ENCODE peak calls at places on chromosomes 4 and X, in eight cellular contexts. J, A, C, S, L, M, T and H are unnamed samples.

GRCh38 chr4:15149842-15150592 is 147.7 kb downstream of the CPEB2 start:
- DNase-seq in J (peak; percentile 92), A (peak; percentile 82), C (peak; percentile 89), S (peak; percentile 51), L (peak; percentile 46), M (peak; percentile 83), T (peak; percentile 38), H (peak; percentile 90)

GRCh38 chrX:66728818-66729271 is 90.0 kb upstream of the EDA2R start:
- DNase-seq in J (peak; percentile 82), A (peak; percentile 49), C (no peak), S (peak; percentile 25), L (peak; percentile 54), M (peak; percentile 71), T (peak; percentile 48), H (peak; percentile 8)

GRCh38 chr4:10056334-10057022 is 35.2 kb upstream of the SLC2A9 start:
- DNase-seq in J (no peak), A (no peak), C (no peak), S (no peak), L (no peak), M (no peak), T (peak; percentile 64), H (peak; percentile 26)

GRCh38 chr4:74838746-74839370 is 44.5 kb upstream of the BTC start:
- DNase-seq in J (no peak), A (no peak), C (no peak), S (no peak), L (no peak), M (peak; percentile 83), T (no peak), H (no peak)

GRCh38 chrX:18026171-18026570 is 165.1 kb upstream of the RAI2 start:
- DNase-seq in J (no peak), A (no peak), C (no peak), S (no peak), L (no peak), M (no peak), T (no peak), H (no peak)

GRCh38 chrX:40922307-40922706 is 162.9 kb upstream of the USP9X start:
- DNase-seq in J (peak; percentile 83), A (no peak), C (no peak), S (no peak), L (no peak), M (peak; percentile 80), T (peak; percentile 48), H (peak; percentile 31)

GRCh38 chrX:1167466-1167865 is 45.0 kb downstream of the CRLF2 start:
- DNase-seq in J (peak; percentile 39), A (no peak), C (no peak), S (no peak), L (no peak), M (no peak), T (no peak), H (no peak)

GRCh38 chrX:97846718-97847237 is 963.1 kb downstream of the RPA4 start:
- DNase-seq in J (no peak), A (no peak), C (no peak), S (no peak), L (no peak), M (no peak), T (no peak), H (no peak)

DNA sequence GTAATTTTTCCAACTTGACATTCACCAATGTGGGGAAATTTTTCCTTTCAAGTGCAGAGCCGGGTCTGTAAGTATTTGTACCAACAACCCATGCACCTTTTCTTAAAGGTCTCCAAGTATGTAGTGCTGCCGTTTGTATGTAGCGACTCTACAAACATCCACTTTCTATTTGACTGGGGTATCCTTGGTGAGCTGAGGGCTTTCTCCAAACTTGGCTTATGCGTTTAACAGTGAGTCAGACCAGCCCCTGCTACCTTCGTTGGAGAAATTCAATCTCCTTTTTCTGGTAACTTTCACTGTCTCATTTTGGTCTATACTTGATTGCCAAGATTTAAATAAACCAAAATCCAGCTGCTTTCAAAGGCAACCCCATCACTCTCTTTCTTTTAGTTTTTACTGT is 34.9 kb downstream of the MGST2 start:
- DNase-seq in J (no peak), A (no peak), C (no peak), S (no peak), L (no peak), M (no peak), T (no peak), H (no peak)
- H3K27me3 ChIP-seq in J (no peaks in the 10 kb centered on the region), A (no peaks in the 10 kb centered on the region), C (no peaks in the 10 kb centered on the region), S (no peaks in the 10 kb centered on the region), L (no peaks in the 10 kb centered on the region), M (no peaks in the 10 kb centered on the region), T (no peaks in the 10 kb centered on the region), H (no peaks in the 10 kb centered on the region)

DNA sequence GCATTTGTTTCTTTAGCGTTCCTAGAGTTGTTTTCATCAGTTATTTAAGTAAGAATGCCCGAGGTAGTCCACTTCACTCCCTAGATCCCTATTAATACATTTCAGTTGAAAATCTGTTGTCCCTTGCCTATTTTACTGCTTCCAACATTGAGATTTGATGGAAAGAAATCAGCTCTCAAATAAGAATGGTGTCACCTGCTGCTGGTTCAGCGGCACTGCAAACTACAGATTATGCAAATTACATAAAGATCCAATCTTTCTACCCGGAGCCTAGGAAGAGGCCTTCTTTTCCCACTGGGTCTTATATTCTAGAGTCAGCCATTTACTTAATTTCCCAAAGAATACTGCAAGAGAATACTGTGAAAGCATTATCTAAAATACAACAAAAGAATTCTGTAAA is 597.6 kb upstream of the MAGEB2 start:
- DNase-seq in J (no peak), A (no peak), C (no peak), S (no peak), L (no peak), M (peak; percentile 12), T (no peak), H (no peak)
- TF ChIP-seq CTCF in J (peak; percentile 54), A (no peak), C (no peak), S (no peak), L (no peak), M (peak; percentile 17), T (peak; percentile 18), H (no peak)

DNA sequence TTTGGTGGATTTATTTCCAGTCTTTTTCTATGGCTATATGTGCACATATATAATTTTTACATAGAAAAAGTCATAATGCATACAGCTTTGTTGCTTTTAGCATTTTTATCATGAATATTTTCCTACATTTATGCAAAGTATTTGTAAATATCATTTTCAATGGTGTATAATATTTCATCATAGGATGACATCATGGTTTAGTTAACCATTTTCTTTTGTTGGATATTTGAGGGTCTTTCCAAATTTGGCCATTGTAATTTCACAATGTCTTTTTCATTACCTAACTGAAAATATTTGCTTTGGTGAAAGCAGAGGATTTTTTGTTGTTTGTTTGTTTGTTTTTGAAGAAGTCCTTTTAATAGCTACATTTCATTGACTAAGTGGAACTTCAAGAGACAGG is 31.0 kb downstream of the PAK3 start:
- DNase-seq in J (no peak), A (no peak), C (no peak), S (no peak), L (no peak), M (no peak), T (no peak), H (no peak)
- H3K27me3 ChIP-seq in J (no peaks in the 10 kb centered on the region), A (no peaks in the 10 kb centered on the region), C (no peaks in the 10 kb centered on the region), S (peaks cover 54% of the 10 kb centered on the region), L (no peaks in the 10 kb centered on the region), M (no peaks in the 10 kb centered on the region), T (no peaks in the 10 kb centered on the region), H (peaks cover 4% of the 10 kb centered on the region)

GRCh38 chr4:986949-987688 is at the start of gene IDUA:
- DNase-seq in J (peak; percentile 87), A (peak; percentile 91), C (peak; percentile 92), S (peak; percentile 55), L (peak; percentile 90), M (peak; percentile 74), T (peak; percentile 82), H (peak; percentile 83)
- TF ChIP-seq CTCF in J (peak; percentile 77), A (peak; percentile 60), C (no peak), S (peak; percentile 35), L (peak; percentile 38), M (peak; percentile 55), T (peak; percentile 69), H (peak; percentile 65)

GRCh38 chrX:119223784-119224183 is 12.3 kb upstream of the PGRMC1 start:
- DNase-seq in J (no peak), A (no peak), C (no peak), S (no peak), L (no peak), M (no peak), T (no peak), H (no peak)
- H3K27me3 ChIP-seq in J (no peaks in the 10 kb centered on the region), A (no peaks in the 10 kb centered on the region), C (no peaks in the 10 kb centered on the region), S (peaks cover 23% of the 10 kb centered on the region), L (no peaks in the 10 kb centered on the region), M (no peaks in the 10 kb centered on the region), T (no peaks in the 10 kb centered on the region), H (no peaks in the 10 kb centered on the region)

DNA sequence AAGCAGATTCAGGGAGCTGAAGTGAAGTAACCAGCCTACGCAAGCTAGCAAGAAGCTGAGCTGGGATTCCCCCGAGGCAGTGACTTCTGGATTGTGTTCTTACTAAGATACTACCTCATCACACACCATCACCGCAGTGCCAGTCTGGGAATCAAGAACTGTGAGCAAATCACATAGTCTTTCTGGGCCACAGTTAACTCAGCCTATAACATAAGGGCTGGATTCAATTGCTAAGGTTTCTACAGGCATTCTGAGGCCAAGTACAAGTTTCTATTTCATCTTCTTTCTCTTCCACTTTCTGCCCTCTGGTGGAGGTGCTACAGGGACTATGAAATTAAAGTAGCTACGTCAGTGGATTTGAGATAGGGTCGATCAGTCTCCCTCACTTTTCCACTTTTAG is 1.4 kb upstream of the CORIN start:
- DNase-seq in J (no peak), A (no peak), C (peak; percentile 79), S (peak; percentile 13), L (no peak), M (peak; percentile 35), T (no peak), H (no peak)
- TF ChIP-seq CTCF in J (peak; percentile 64), A (peak; percentile 24), C (no peak), S (no peak), L (no peak), M (peak; percentile 45), T (peak; percentile 17), H (no peak)

GRCh38 chrX:76076124-76076523 is 96.7 kb upstream of the PBDC1 start:
- DNase-seq in J (peak; percentile 36), A (no peak), C (no peak), S (no peak), L (no peak), M (no peak), T (no peak), H (no peak)
- H3K27me3 ChIP-seq in J (no peaks in the 10 kb centered on the region), A (no peaks in the 10 kb centered on the region), C (no peaks in the 10 kb centered on the region), S (no peaks in the 10 kb centered on the region), L (no peaks in the 10 kb centered on the region), M (no peaks in the 10 kb centered on the region), T (no peaks in the 10 kb centered on the region), H (no peaks in the 10 kb centered on the region)

GRCh38 chr4:108787106-108787505 is 24.3 kb upstream of the ETNPPL start:
- DNase-seq in J (no peak), A (no peak), C (no peak), S (no peak), L (no peak), M (no peak), T (no peak), H (no peak)

GRCh38 chr4:108787724-108788123 is 24.9 kb upstream of the ETNPPL start:
- DNase-seq in J (no peak), A (no peak), C (no peak), S (no peak), L (no peak), M (no peak), T (no peak), H (no peak)

GRCh38 chr4:108786351-108786750 is 23.5 kb upstream of the ETNPPL start:
- DNase-seq in J (no peak), A (no peak), C (no peak), S (no peak), L (no peak), M (no peak), T (no peak), H (no peak)

GRCh38 chr4:108779958-108780357 is 17.1 kb upstream of the ETNPPL start:
- DNase-seq in J (no peak), A (no peak), C (no peak), S (no peak), L (no peak), M (no peak), T (no peak), H (no peak)

GRCh38 chr4:108783666-108784463 is 21.0 kb upstream of the ETNPPL start:
- DNase-seq in J (no peak), A (no peak), C (no peak), S (no peak), L (no peak), M (peak; percentile 31), T (no peak), H (no peak)
- TF ChIP-seq CTCF in J (peak; percentile 54), A (no peak), C (no peak), S (peak; percentile 30), L (no peak), M (peak; percentile 40), T (peak; percentile 15), H (peak; percentile 51)